ENCODE peak calls at places on chromosomes 13 and 19, in five cellular contexts. One of them, this sample, is unnamed. For H3K4me1, the result is how much of the 10 kb centered on the place peaks cover.

GRCh38 chr19:8233370-8233769 is 24.2 kb downstream of the CERS4 start:
- DNase-seq in right lobe of liver: no peak
- DNase-seq in body of pancreas: no peak
- DNase-seq in upper lobe of right lung: no peak
- DNase-seq in HepG2: no peak
- DNase-seq in this sample: no peak

GRCh38 chr13:45522571-45522970 is 57.8 kb downstream of the COG3 start:
- DNase-seq in body of pancreas: no peak
- DNase-seq in right lobe of liver: no peak
- DNase-seq in HepG2: no peak
- DNase-seq in upper lobe of right lung: no peak
- DNase-seq in this sample: no peak

GRCh38 chr19:571127-571974 is 1.0 kb upstream of the BSG start:
- DNase-seq in upper lobe of right lung: peak
- DNase-seq in right lobe of liver: peak
- DNase-seq in HepG2: peak
- DNase-seq in body of pancreas: peak
- DNase-seq in this sample: peak

GRCh38 chr19:19146000-19146608 is 7.8 kb upstream of the TMEM161A start:
- DNase-seq in upper lobe of right lung: peak
- DNase-seq in right lobe of liver: peak
- DNase-seq in HepG2: peak
- DNase-seq in body of pancreas: peak
- DNase-seq in this sample: peak

GRCh38 chr13:111480976-111481375 is 160.5 kb downstream of the TEX29 start:
- DNase-seq in right lobe of liver: no peak
- DNase-seq in HepG2: no peak
- DNase-seq in body of pancreas: peak
- DNase-seq in upper lobe of right lung: peak
- DNase-seq in this sample: no peak

GRCh38 chr13:55553736-55554135 is 1587.0 kb upstream of the PRR20A start:
- DNase-seq in body of pancreas: no peak
- DNase-seq in upper lobe of right lung: no peak
- DNase-seq in HepG2: no peak
- DNase-seq in right lobe of liver: no peak
- DNase-seq in this sample: no peak

GRCh38 chr13:28463481-28463880 is 31.4 kb downstream of the FLT1 start:
- DNase-seq in body of pancreas: no peak
- DNase-seq in upper lobe of right lung: no peak
- DNase-seq in HepG2: no peak
- DNase-seq in right lobe of liver: no peak
- DNase-seq in this sample: no peak

GRCh38 chr19:45467456-45468158 is at the start of gene FOSB:
- DNase-seq in HepG2: peak
- DNase-seq in body of pancreas: peak
- DNase-seq in right lobe of liver: peak
- DNase-seq in upper lobe of right lung: peak
- DNase-seq in this sample: peak

GRCh38 chr13:88000787-88001186 is 329.6 kb downstream of the SLITRK5 start:
- DNase-seq in right lobe of liver: no peak
- DNase-seq in HepG2: no peak
- DNase-seq in body of pancreas: no peak
- DNase-seq in upper lobe of right lung: no peak
- DNase-seq in this sample: no peak

GRCh38 chr13:50198508-50198907 is 183.3 kb downstream of the KCNRG start:
- DNase-seq in upper lobe of right lung: no peak
- DNase-seq in HepG2: no peak
- DNase-seq in right lobe of liver: no peak
- DNase-seq in body of pancreas: peak
- DNase-seq in this sample: peak

GRCh38 chr13:56615572-56615971 is 525.1 kb upstream of the PRR20A start:
- DNase-seq in upper lobe of right lung: no peak
- DNase-seq in HepG2: no peak
- DNase-seq in body of pancreas: no peak
- DNase-seq in right lobe of liver: no peak
- DNase-seq in this sample: no peak

GRCh38 chr13:101661839-101662238 is 209.4 kb downstream of the ITGBL1 start:
- DNase-seq in right lobe of liver: no peak
- DNase-seq in upper lobe of right lung: no peak
- DNase-seq in HepG2: no peak
- DNase-seq in body of pancreas: no peak
- DNase-seq in this sample: no peak

GRCh38 chr19:7349961-7350711 is 1.4 kb downstream of the ARHGEF18 start:
- DNase-seq in body of pancreas: no peak
- DNase-seq in HepG2: no peak
- DNase-seq in right lobe of liver: no peak
- DNase-seq in upper lobe of right lung: peak
- DNase-seq in this sample: no peak

GRCh38 chr19:19748249-19748938 is 15.5 kb upstream of the ZNF14 start:
- DNase-seq in upper lobe of right lung: no peak
- DNase-seq in body of pancreas: no peak
- DNase-seq in right lobe of liver: no peak
- DNase-seq in HepG2: no peak
- DNase-seq in this sample: no peak

GRCh38 chr19:45087531-45087930 is 5.4 kb upstream of the PPP1R37 start:
- DNase-seq in body of pancreas: no peak
- DNase-seq in right lobe of liver: no peak
- DNase-seq in upper lobe of right lung: no peak
- DNase-seq in HepG2: no peak
- DNase-seq in this sample: no peak

GRCh38 chr13:50365300-50365682 is 350.0 kb downstream of the KCNRG start:
- DNase-seq in upper lobe of right lung: no peak
- DNase-seq in HepG2: no peak
- DNase-seq in body of pancreas: no peak
- DNase-seq in right lobe of liver: no peak
- DNase-seq in this sample: peak

GRCh38 chr19:35722461-35722860 is 4.7 kb downstream of the KMT2B start:
- DNase-seq in right lobe of liver: no peak
- DNase-seq in body of pancreas: no peak
- DNase-seq in HepG2: no peak
- DNase-seq in upper lobe of right lung: no peak
- DNase-seq in this sample: no peak

GRCh38 chr13:44629465-44630183 is 53.5 kb upstream of the TSC22D1 start:
- DNase-seq in right lobe of liver: no peak
- DNase-seq in HepG2: no peak
- DNase-seq in body of pancreas: no peak
- DNase-seq in upper lobe of right lung: no peak
- DNase-seq in this sample: no peak

GRCh38 chr13:83884141-83884540 is 1.9 kb upstream of the SLITRK1 start:
- DNase-seq in body of pancreas: no peak
- DNase-seq in right lobe of liver: no peak
- DNase-seq in upper lobe of right lung: no peak
- DNase-seq in HepG2: no peak
- DNase-seq in this sample: no peak

GRCh38 chr19:17877696-17878095 is 6.0 kb downstream of the SLC5A5 start:
- DNase-seq in HepG2: no peak
- DNase-seq in body of pancreas: no peak
- DNase-seq in upper lobe of right lung: no peak
- DNase-seq in right lobe of liver: no peak
- DNase-seq in this sample: no peak

GRCh38 chr13:95713651-95714050 is 36.7 kb downstream of the DNAJC3 start:
- DNase-seq in body of pancreas: no peak
- DNase-seq in upper lobe of right lung: no peak
- DNase-seq in HepG2: no peak
- DNase-seq in right lobe of liver: no peak
- DNase-seq in this sample: no peak

GRCh38 chr19:13079542-13079986 is 23.1 kb downstream of the LYL1 start:
- DNase-seq in body of pancreas: no peak
- DNase-seq in upper lobe of right lung: peak
- DNase-seq in right lobe of liver: no peak
- DNase-seq in HepG2: no peak
- DNase-seq in this sample: peak

GRCh38 chr19:56995298-56995697 is 124.5 kb upstream of the USP29 start:
- DNase-seq in body of pancreas: no peak
- DNase-seq in HepG2: peak
- DNase-seq in upper lobe of right lung: no peak
- DNase-seq in right lobe of liver: no peak
- DNase-seq in this sample: no peak

GRCh38 chr19:16527971-16528521 is 14.2 kb downstream of the CHERP start:
- DNase-seq in upper lobe of right lung: no peak
- DNase-seq in HepG2: no peak
- DNase-seq in right lobe of liver: no peak
- DNase-seq in body of pancreas: peak
- DNase-seq in this sample: peak

GRCh38 chr13:33150146-33150545 is 133.9 kb downstream of the KL start:
- DNase-seq in HepG2: peak
- DNase-seq in right lobe of liver: no peak
- DNase-seq in upper lobe of right lung: no peak
- DNase-seq in body of pancreas: no peak
- DNase-seq in this sample: no peak

GRCh38 chr13:97068146-97068545 is 73.9 kb upstream of the OXGR1 start:
- DNase-seq in body of pancreas: no peak
- DNase-seq in HepG2: no peak
- DNase-seq in upper lobe of right lung: no peak
- DNase-seq in right lobe of liver: no peak
- DNase-seq in this sample: peak

GRCh38 chr19:55703790-55704215 is 28.8 kb downstream of the EPN1 start:
- DNase-seq in right lobe of liver: no peak
- DNase-seq in body of pancreas: peak
- DNase-seq in HepG2: no peak
- DNase-seq in upper lobe of right lung: peak
- DNase-seq in this sample: peak

GRCh38 chr19:47416667-47417033 is 2.7 kb downstream of the MEIS3 start:
- DNase-seq in body of pancreas: no peak
- DNase-seq in HepG2: no peak
- DNase-seq in upper lobe of right lung: no peak
- DNase-seq in right lobe of liver: no peak
- DNase-seq in this sample: no peak

GRCh38 chr13:28421674-28422410 is 73.1 kb downstream of the FLT1 start:
- DNase-seq in upper lobe of right lung: no peak
- DNase-seq in body of pancreas: no peak
- DNase-seq in right lobe of liver: no peak
- DNase-seq in HepG2: no peak
- DNase-seq in this sample: no peak

GRCh38 chr13:35724480-35724879 is 248.0 kb upstream of the MAB21L1 start:
- DNase-seq in HepG2: no peak
- DNase-seq in upper lobe of right lung: no peak
- DNase-seq in right lobe of liver: no peak
- DNase-seq in body of pancreas: no peak
- DNase-seq in this sample: no peak

GRCh38 chr19:19109601-19110000 is 28.7 kb downstream of the TMEM161A start:
- DNase-seq in upper lobe of right lung: no peak
- DNase-seq in body of pancreas: no peak
- DNase-seq in HepG2: no peak
- DNase-seq in right lobe of liver: no peak
- DNase-seq in this sample: peak

GRCh38 chr19:58399903-58400637 is 4.6 kb downstream of the RNF225 start:
- DNase-seq in right lobe of liver: no peak
- DNase-seq in upper lobe of right lung: no peak
- DNase-seq in HepG2: no peak
- DNase-seq in body of pancreas: no peak
- DNase-seq in this sample: no peak

GRCh38 chr13:100650321-100650720 is 24.3 kb downstream of the TMTC4 start:
- DNase-seq in HepG2: no peak
- DNase-seq in upper lobe of right lung: no peak
- DNase-seq in body of pancreas: no peak
- DNase-seq in right lobe of liver: no peak
- DNase-seq in this sample: no peak

GRCh38 chr19:2477732-2478191 is 1.8 kb downstream of the GADD45B start:
- DNase-seq in body of pancreas: no peak
- DNase-seq in right lobe of liver: peak
- DNase-seq in HepG2: no peak
- DNase-seq in upper lobe of right lung: no peak
- DNase-seq in this sample: peak
- H3K4me3 ChIP-seq in body of pancreas: no peak
- H3K4me3 ChIP-seq in right lobe of liver: peak
- H3K4me3 ChIP-seq in HepG2: peak
- H3K4me3 ChIP-seq in upper lobe of right lung: peak
- H3K4me3 ChIP-seq in this sample: peak

GRCh38 chr19:1908364-1908678 is 3.1 kb downstream of the ADAT3 start:
- DNase-seq in right lobe of liver: no peak
- DNase-seq in upper lobe of right lung: no peak
- DNase-seq in HepG2: no peak
- DNase-seq in body of pancreas: no peak
- DNase-seq in this sample: no peak
- H3K4me1 ChIP-seq in right lobe of liver: under half
- H3K4me1 ChIP-seq in upper lobe of right lung: under half
- H3K4me1 ChIP-seq in HepG2: half or more
- H3K4me1 ChIP-seq in body of pancreas: half or more
- H3K4me1 ChIP-seq in this sample: under half

GRCh38 chr13:51420681-51421476 is 32.0 kb downstream of the INTS6 start:
- DNase-seq in upper lobe of right lung: no peak
- DNase-seq in body of pancreas: no peak
- DNase-seq in right lobe of liver: no peak
- DNase-seq in HepG2: no peak
- DNase-seq in this sample: no peak
- H3K4me3 ChIP-seq in upper lobe of right lung: no peak
- H3K4me3 ChIP-seq in body of pancreas: no peak
- H3K4me3 ChIP-seq in right lobe of liver: no peak
- H3K4me3 ChIP-seq in HepG2: no peak
- H3K4me3 ChIP-seq in this sample: no peak

GRCh38 chr13:41973247-41973741 is 12.4 kb upstream of the VWA8 start:
- DNase-seq in body of pancreas: no peak
- DNase-seq in upper lobe of right lung: no peak
- DNase-seq in right lobe of liver: no peak
- DNase-seq in HepG2: no peak
- DNase-seq in this sample: no peak

GRCh38 chr13:41974262-41974900 is 13.5 kb upstream of the VWA8 start:
- DNase-seq in upper lobe of right lung: no peak
- DNase-seq in HepG2: peak
- DNase-seq in body of pancreas: no peak
- DNase-seq in right lobe of liver: no peak
- DNase-seq in this sample: no peak

GRCh38 chr13:41978007-41978406 is 17.1 kb upstream of the VWA8 start:
- DNase-seq in body of pancreas: no peak
- DNase-seq in HepG2: no peak
- DNase-seq in right lobe of liver: no peak
- DNase-seq in upper lobe of right lung: no peak
- DNase-seq in this sample: no peak

GRCh38 chr13:41971848-41972247 is 10.9 kb upstream of the VWA8 start:
- DNase-seq in upper lobe of right lung: no peak
- DNase-seq in HepG2: no peak
- DNase-seq in body of pancreas: no peak
- DNase-seq in right lobe of liver: no peak
- DNase-seq in this sample: no peak

GRCh38 chr13:41976491-41976890 is 15.6 kb upstream of the VWA8 start:
- DNase-seq in HepG2: no peak
- DNase-seq in upper lobe of right lung: no peak
- DNase-seq in right lobe of liver: no peak
- DNase-seq in body of pancreas: no peak
- DNase-seq in this sample: no peak
- H3K4me1 ChIP-seq in HepG2: under half
- H3K4me1 ChIP-seq in upper lobe of right lung: under half
- H3K4me1 ChIP-seq in right lobe of liver: under half
- H3K4me1 ChIP-seq in body of pancreas: under half
- H3K4me1 ChIP-seq in this sample: under half

GRCh38 chr13:98372886-98373285 is 195.8 kb upstream of the RNF113B start:
- DNase-seq in upper lobe of right lung: no peak
- DNase-seq in HepG2: no peak
- DNase-seq in right lobe of liver: no peak
- DNase-seq in body of pancreas: peak
- DNase-seq in this sample: peak
- H3K4me3 ChIP-seq in upper lobe of right lung: no peak
- H3K4me3 ChIP-seq in HepG2: no peak
- H3K4me3 ChIP-seq in right lobe of liver: no peak
- H3K4me3 ChIP-seq in body of pancreas: no peak
- H3K4me3 ChIP-seq in this sample: no peak

GRCh38 chr19:43754312-43754561 is 525 bp downstream of the SMG9 start:
- DNase-seq in body of pancreas: no peak
- DNase-seq in HepG2: no peak
- DNase-seq in upper lobe of right lung: no peak
- DNase-seq in right lobe of liver: no peak
- DNase-seq in this sample: no peak
- H3K4me1 ChIP-seq in body of pancreas: under half
- H3K4me1 ChIP-seq in HepG2: under half
- H3K4me1 ChIP-seq in upper lobe of right lung: under half
- H3K4me1 ChIP-seq in right lobe of liver: under half
- H3K4me1 ChIP-seq in this sample: under half

This sample was measured in cardiac muscle cell.